ENCODE peak calls at places on chromosomes 13 and 19, in five cellular contexts. One of them, this sample, is unnamed.

GRCh38 chr19:48591021-48591420 is 15.5 kb upstream of the SPACA4 start:
- DNase-seq in CD4-positive, alpha-beta T cell: no peak
- DNase-seq in WERI-Rb-1: no peak
- DNase-seq in heart left ventricle: no peak
- DNase-seq in heart right ventricle: no peak
- DNase-seq in this sample: no peak

GRCh38 chr19:23817519-23817918 is 58.8 kb upstream of the ZNF681 start:
- DNase-seq in WERI-Rb-1: peak; percentile 65
- DNase-seq in CD4-positive, alpha-beta T cell: peak; percentile 14
- DNase-seq in heart right ventricle: peak; percentile 21
- DNase-seq in heart left ventricle: no peak
- DNase-seq in this sample: no peak

GRCh38 chr13:51928231-51928630 is 66.5 kb downstream of the CCDC70 start:
- DNase-seq in heart right ventricle: no peak
- DNase-seq in heart left ventricle: no peak
- DNase-seq in CD4-positive, alpha-beta T cell: no peak
- DNase-seq in WERI-Rb-1: peak; percentile 31
- DNase-seq in this sample: no peak

GRCh38 chr13:30831515-30831914 is 74.6 kb upstream of the MEDAG start:
- DNase-seq in CD4-positive, alpha-beta T cell: no peak
- DNase-seq in heart right ventricle: no peak
- DNase-seq in heart left ventricle: no peak
- DNase-seq in WERI-Rb-1: no peak
- DNase-seq in this sample: no peak

GRCh38 chr19:55654833-55655647 is at the start of gene U2AF2:
- DNase-seq in WERI-Rb-1: peak; percentile 94
- DNase-seq in heart right ventricle: peak; percentile 98
- DNase-seq in heart left ventricle: peak; percentile 96
- DNase-seq in CD4-positive, alpha-beta T cell: peak; percentile 98
- DNase-seq in this sample: peak; percentile 89

GRCh38 chr13:34011552-34012085 is 193.7 kb downstream of the RFC3 start:
- DNase-seq in WERI-Rb-1: no peak
- DNase-seq in heart right ventricle: no peak
- DNase-seq in CD4-positive, alpha-beta T cell: no peak
- DNase-seq in heart left ventricle: no peak
- DNase-seq in this sample: no peak

GRCh38 chr19:1791879-1792278 is 20.2 kb downstream of the ATP8B3 start:
- DNase-seq in WERI-Rb-1: no peak
- DNase-seq in heart left ventricle: no peak
- DNase-seq in CD4-positive, alpha-beta T cell: no peak
- DNase-seq in heart right ventricle: no peak
- DNase-seq in this sample: no peak

GRCh38 chr19:30856786-30857185 is 484.6 kb downstream of the ZNF536 start:
- DNase-seq in heart left ventricle: no peak
- DNase-seq in WERI-Rb-1: no peak
- DNase-seq in CD4-positive, alpha-beta T cell: no peak
- DNase-seq in heart right ventricle: no peak
- DNase-seq in this sample: no peak

GRCh38 chr13:44619651-44620050 is 43.5 kb upstream of the TSC22D1 start:
- DNase-seq in heart right ventricle: no peak
- DNase-seq in WERI-Rb-1: no peak
- DNase-seq in CD4-positive, alpha-beta T cell: no peak
- DNase-seq in heart left ventricle: no peak
- DNase-seq in this sample: no peak

GRCh38 chr19:27716922-27717321 is 1496.0 kb downstream of the UQCRFS1 start:
- DNase-seq in WERI-Rb-1: no peak
- DNase-seq in heart left ventricle: no peak
- DNase-seq in CD4-positive, alpha-beta T cell: no peak
- DNase-seq in heart right ventricle: no peak
- DNase-seq in this sample: no peak

GRCh38 chr13:35552172-35552844 is 75.8 kb upstream of the MAB21L1 start:
- DNase-seq in heart left ventricle: no peak
- DNase-seq in heart right ventricle: no peak
- DNase-seq in WERI-Rb-1: no peak
- DNase-seq in CD4-positive, alpha-beta T cell: no peak
- DNase-seq in this sample: no peak

GRCh38 chr19:10085641-10086031 is 481 bp upstream of the SHFL start:
- DNase-seq in WERI-Rb-1: no peak
- DNase-seq in heart right ventricle: no peak
- DNase-seq in heart left ventricle: no peak
- DNase-seq in CD4-positive, alpha-beta T cell: no peak
- DNase-seq in this sample: no peak

GRCh38 chr19:35257113-35257461 is 8.3 kb downstream of the LSR start:
- DNase-seq in CD4-positive, alpha-beta T cell: no peak
- DNase-seq in heart left ventricle: no peak
- DNase-seq in WERI-Rb-1: no peak
- DNase-seq in heart right ventricle: no peak
- DNase-seq in this sample: no peak

GRCh38 chr13:88908896-88909535 is 1237.8 kb downstream of the SLITRK5 start:
- DNase-seq in WERI-Rb-1: no peak
- DNase-seq in heart left ventricle: no peak
- DNase-seq in heart right ventricle: no peak
- DNase-seq in CD4-positive, alpha-beta T cell: no peak
- DNase-seq in this sample: no peak

GRCh38 chr13:112056284-112056727 is 10.6 kb upstream of the SOX1 start:
- DNase-seq in heart right ventricle: no peak
- DNase-seq in CD4-positive, alpha-beta T cell: no peak
- DNase-seq in WERI-Rb-1: no peak
- DNase-seq in heart left ventricle: no peak
- DNase-seq in this sample: no peak

GRCh38 chr13:43551897-43552456 is 234.8 kb downstream of the ENOX1 start:
- DNase-seq in heart left ventricle: no peak
- DNase-seq in WERI-Rb-1: no peak
- DNase-seq in CD4-positive, alpha-beta T cell: no peak
- DNase-seq in heart right ventricle: no peak
- DNase-seq in this sample: no peak

GRCh38 chr13:28282451-28282850 is 144.1 kb downstream of the PAN3 start:
- DNase-seq in heart right ventricle: no peak
- DNase-seq in WERI-Rb-1: no peak
- DNase-seq in heart left ventricle: no peak
- DNase-seq in CD4-positive, alpha-beta T cell: no peak
- DNase-seq in this sample: no peak

GRCh38 chr13:77034883-77035282 is 7.9 kb upstream of the FBXL3 start:
- DNase-seq in CD4-positive, alpha-beta T cell: no peak
- DNase-seq in WERI-Rb-1: no peak
- DNase-seq in heart right ventricle: no peak
- DNase-seq in heart left ventricle: no peak
- DNase-seq in this sample: no peak

GRCh38 chr13:21218351-21219043 is 42.0 kb downstream of the MRPL57 start:
- DNase-seq in heart left ventricle: no peak
- DNase-seq in CD4-positive, alpha-beta T cell: no peak
- DNase-seq in WERI-Rb-1: no peak
- DNase-seq in heart right ventricle: no peak
- DNase-seq in this sample: no peak

GRCh38 chr19:30320466-30320865 is 51.7 kb upstream of the ZNF536 start:
- DNase-seq in heart left ventricle: no peak
- DNase-seq in CD4-positive, alpha-beta T cell: no peak
- DNase-seq in WERI-Rb-1: no peak
- DNase-seq in heart right ventricle: no peak
- DNase-seq in this sample: no peak

GRCh38 chr19:31531326-31531725 is 182.1 kb upstream of the TSHZ3 start:
- DNase-seq in heart left ventricle: no peak
- DNase-seq in heart right ventricle: no peak
- DNase-seq in CD4-positive, alpha-beta T cell: no peak
- DNase-seq in WERI-Rb-1: no peak
- DNase-seq in this sample: no peak

GRCh38 chr13:48318014-48318713 is 14.6 kb downstream of the RB1 start:
- DNase-seq in WERI-Rb-1: no peak
- DNase-seq in heart left ventricle: peak; percentile 33
- DNase-seq in heart right ventricle: peak; percentile 23
- DNase-seq in CD4-positive, alpha-beta T cell: no peak
- DNase-seq in this sample: no peak

GRCh38 chr13:90792335-90792734 is 555.2 kb upstream of the MIR17HG start:
- DNase-seq in heart right ventricle: no peak
- DNase-seq in heart left ventricle: no peak
- DNase-seq in WERI-Rb-1: no peak
- DNase-seq in CD4-positive, alpha-beta T cell: no peak
- DNase-seq in this sample: no peak

GRCh38 chr13:73300718-73301425 is 242.1 kb downstream of the KLF5 start:
- DNase-seq in heart right ventricle: no peak
- DNase-seq in heart left ventricle: no peak
- DNase-seq in CD4-positive, alpha-beta T cell: no peak
- DNase-seq in WERI-Rb-1: no peak
- DNase-seq in this sample: no peak

GRCh38 chr19:18831524-18832330 is at the start of gene UPF1:
- DNase-seq in heart left ventricle: peak; percentile 95
- DNase-seq in CD4-positive, alpha-beta T cell: peak; percentile 96
- DNase-seq in WERI-Rb-1: peak; percentile 96
- DNase-seq in heart right ventricle: peak; percentile 98
- DNase-seq in this sample: peak; percentile 88

GRCh38 chr13:50435011-50435410 is 408.5 kb downstream of the DLEU7 start:
- DNase-seq in heart right ventricle: no peak
- DNase-seq in heart left ventricle: no peak
- DNase-seq in CD4-positive, alpha-beta T cell: no peak
- DNase-seq in WERI-Rb-1: no peak
- DNase-seq in this sample: no peak

DNA sequence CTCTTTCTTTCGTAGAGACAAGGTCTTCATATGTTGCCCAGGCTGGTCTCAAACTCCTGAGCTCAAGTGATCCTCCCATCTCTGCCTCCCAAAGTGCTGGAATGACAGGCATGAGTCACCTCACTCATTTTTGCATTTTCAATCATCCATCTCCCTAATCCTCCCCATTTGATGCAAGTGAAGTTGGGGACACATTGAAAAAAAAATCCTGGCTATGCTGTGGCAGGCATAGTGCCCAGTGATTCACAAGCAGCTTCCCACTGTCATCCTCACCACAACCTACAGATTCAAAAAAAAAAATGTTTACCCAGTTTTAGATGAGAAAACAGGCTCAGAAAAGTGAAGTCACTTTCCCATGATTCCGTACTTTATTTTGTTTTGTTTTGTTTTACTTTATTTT is 44.7 kb upstream of the USP29 start:
- DNase-seq in heart left ventricle: no peak
- DNase-seq in WERI-Rb-1: no peak
- DNase-seq in heart right ventricle: no peak
- DNase-seq in CD4-positive, alpha-beta T cell: no peak
- DNase-seq in this sample: no peak
- H3K27ac ChIP-seq in heart left ventricle: no peak overlapping the region
- H3K27ac ChIP-seq in WERI-Rb-1: no peak overlapping the region
- H3K27ac ChIP-seq in heart right ventricle: no peak overlapping the region
- H3K27ac ChIP-seq in CD4-positive, alpha-beta T cell: no peak overlapping the region
- H3K27ac ChIP-seq in this sample: no peak overlapping the region

GRCh38 chr13:109706015-109706715 is 80.2 kb downstream of the IRS2 start:
- DNase-seq in WERI-Rb-1: no peak
- DNase-seq in CD4-positive, alpha-beta T cell: no peak
- DNase-seq in heart right ventricle: no peak
- DNase-seq in heart left ventricle: no peak
- DNase-seq in this sample: no peak
- H3K27ac ChIP-seq in WERI-Rb-1: no peak overlapping the region
- H3K27ac ChIP-seq in CD4-positive, alpha-beta T cell: no peak overlapping the region
- H3K27ac ChIP-seq in heart right ventricle: no peak overlapping the region
- H3K27ac ChIP-seq in heart left ventricle: no peak overlapping the region
- H3K27ac ChIP-seq in this sample: no peak overlapping the region

DNA sequence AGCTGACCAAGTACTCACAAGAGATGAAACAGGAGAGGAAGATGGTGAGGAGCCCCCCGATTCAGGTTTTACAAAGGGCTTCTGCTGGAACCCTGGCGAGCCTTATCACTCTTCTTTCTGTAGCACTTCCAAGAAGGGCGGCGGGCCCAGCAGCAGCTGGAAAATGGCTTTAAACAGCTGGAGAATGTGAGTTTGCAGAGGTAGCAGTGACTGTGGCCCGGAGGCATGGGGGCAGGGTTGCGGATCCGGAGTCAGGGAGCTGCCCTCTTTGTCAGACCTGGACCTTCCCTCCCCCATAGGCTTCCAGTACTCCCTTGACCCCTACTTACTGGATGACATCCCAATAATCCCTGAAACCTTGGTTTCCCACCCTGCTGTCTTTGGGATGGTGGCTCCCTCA is 3.6 kb downstream of the TRIP10 start:
- DNase-seq in CD4-positive, alpha-beta T cell: no peak
- DNase-seq in WERI-Rb-1: no peak
- DNase-seq in heart left ventricle: no peak
- DNase-seq in heart right ventricle: no peak
- DNase-seq in this sample: no peak
- H3K27ac ChIP-seq in CD4-positive, alpha-beta T cell: no peak overlapping the region
- H3K27ac ChIP-seq in WERI-Rb-1: no peak overlapping the region
- H3K27ac ChIP-seq in heart left ventricle: peak overlapping the region; percentile 81
- H3K27ac ChIP-seq in heart right ventricle: peak overlapping the region; percentile 34
- H3K27ac ChIP-seq in this sample: no peak overlapping the region

DNA sequence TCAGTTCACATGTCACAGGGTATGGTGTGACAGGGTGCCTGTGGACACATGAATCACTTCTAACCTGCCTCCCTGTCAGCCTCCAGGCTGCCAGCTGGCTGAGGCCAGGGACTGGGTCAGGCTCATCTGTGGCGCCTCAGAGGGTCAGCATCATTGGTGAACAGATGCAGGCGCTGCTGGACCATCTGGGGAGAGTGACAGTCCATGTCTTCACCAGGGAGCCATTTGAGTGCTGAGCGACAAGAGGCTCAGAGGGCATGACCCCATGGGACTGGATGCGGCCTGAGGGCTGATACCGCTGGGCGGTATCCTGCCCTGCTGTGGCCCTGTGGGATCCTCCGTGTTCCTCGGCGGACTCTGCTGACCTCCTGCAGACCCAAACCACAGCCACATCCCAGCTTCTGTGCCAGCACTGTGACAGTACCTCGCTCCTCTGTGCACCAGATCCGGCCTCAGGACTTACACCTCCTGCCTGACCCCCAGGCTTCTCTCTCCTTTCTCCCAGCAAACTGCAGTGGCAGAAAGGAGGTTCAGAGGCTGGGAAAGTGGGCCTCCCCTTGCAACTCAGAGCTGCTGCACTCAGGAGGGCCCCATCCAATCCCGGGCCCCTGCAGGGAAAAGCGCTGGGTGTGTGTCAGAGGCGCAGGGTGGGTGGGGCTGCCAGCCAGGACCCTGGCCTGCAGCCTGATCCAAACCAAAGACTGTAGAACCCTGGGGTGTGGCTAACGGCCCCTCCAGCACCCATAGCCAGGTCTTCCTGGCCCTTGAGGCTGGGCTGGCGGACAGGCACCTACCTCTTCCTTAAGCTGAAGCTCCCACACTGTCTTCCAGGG is 10.2 kb downstream of the ACTMAP start:
- DNase-seq in heart left ventricle: no peak
- DNase-seq in WERI-Rb-1: peak; percentile 56
- DNase-seq in heart right ventricle: no peak
- DNase-seq in CD4-positive, alpha-beta T cell: no peak
- DNase-seq in this sample: no peak
- H3K27ac ChIP-seq in heart left ventricle: peak overlapping the region; percentile 62
- H3K27ac ChIP-seq in WERI-Rb-1: peak overlapping the region; percentile 54
- H3K27ac ChIP-seq in heart right ventricle: peak overlapping the region; percentile 28
- H3K27ac ChIP-seq in CD4-positive, alpha-beta T cell: no peak overlapping the region
- H3K27ac ChIP-seq in this sample: no peak overlapping the region

DNA sequence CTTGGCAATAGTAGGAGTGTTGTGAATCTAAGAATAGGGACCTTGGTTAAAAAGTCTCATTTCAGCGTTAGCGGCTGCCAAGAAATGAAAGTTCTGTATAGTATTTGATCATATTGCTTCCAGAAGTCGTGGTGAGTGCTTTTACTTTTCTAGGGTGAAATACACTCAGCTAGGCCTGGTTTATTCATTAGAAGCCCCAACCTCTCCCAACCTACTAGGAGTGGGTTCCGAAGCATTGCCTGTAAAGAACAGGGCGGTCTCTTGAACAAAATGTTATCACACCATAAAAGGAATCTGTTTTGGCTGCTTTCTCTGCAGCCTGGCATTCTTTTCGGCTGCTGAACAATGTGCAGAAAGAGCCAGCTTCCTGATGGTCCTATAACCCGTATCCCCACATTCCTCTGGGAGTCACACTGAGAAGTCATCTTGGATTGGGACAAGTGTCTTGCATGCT is 102.8 kb downstream of the LRCH1 start:
- DNase-seq in heart right ventricle: no peak
- DNase-seq in heart left ventricle: no peak
- DNase-seq in CD4-positive, alpha-beta T cell: no peak
- DNase-seq in WERI-Rb-1: no peak
- DNase-seq in this sample: no peak
- H3K27ac ChIP-seq in heart right ventricle: peak overlapping the region; percentile 73
- H3K27ac ChIP-seq in heart left ventricle: peak overlapping the region; percentile 52
- H3K27ac ChIP-seq in CD4-positive, alpha-beta T cell: no peak overlapping the region
- H3K27ac ChIP-seq in WERI-Rb-1: no peak overlapping the region
- H3K27ac ChIP-seq in this sample: no peak overlapping the region

This sample was measured in caudate nucleus.